ENCODE peak calls at places on chromosomes 6 and 20, in seven cellular contexts. P is GM23338, Q is endothelial cell of umbilical vein, C is left ventricle myocardium inferior, H is adrenal gland, K is mammary epithelial cell, A is upper lobe of left lung. S is an unnamed sample.

GRCh38 chr6:40996591-40997247 is 42.3 kb downstream of the UNC5CL start:
- DNase-seq in P (peak; percentile 45), K (no peak), Q (peak; percentile 86), C (no peak), A (peak; percentile 33), H (peak; percentile 8), S (peak; percentile 79)

GRCh38 chr6:39952170-39952569 is 17.9 kb upstream of the MOCS1 start:
- DNase-seq in Q (no peak), H (no peak), P (no peak), A (no peak), C (no peak), K (no peak), S (no peak)

GRCh38 chr6:157428418-157429202 is 47.6 kb downstream of the ZDHHC14 start:
- DNase-seq in K (peak; percentile 91), H (peak; percentile 47), Q (no peak), P (peak; percentile 34), A (no peak), C (no peak), S (no peak)

GRCh38 chr20:51804754-51805153 is 2.4 kb upstream of the SALL4 start:
- DNase-seq in A (no peak), P (no peak), H (no peak), Q (no peak), K (no peak), C (no peak), S (no peak)

GRCh38 chr20:59805266-59805665 is 128.2 kb downstream of the SYCP2 start:
- DNase-seq in Q (no peak), H (no peak), A (no peak), C (no peak), P (no peak), K (no peak), S (no peak)

GRCh38 chr6:139173172-139173571 is 38.3 kb downstream of the HECA start:
- DNase-seq in K (no peak), P (no peak), H (no peak), C (no peak), Q (no peak), A (no peak), S (no peak)

GRCh38 chr20:3686867-3687321 is 5.1 kb upstream of the ADAM33 start:
- DNase-seq in H (peak; percentile 90), P (no peak), Q (no peak), C (peak; percentile 83), K (peak; percentile 51), A (peak; percentile 34), S (peak; percentile 37)

GRCh38 chr20:63224272-63225081 is 8.5 kb upstream of the YTHDF1 start:
- DNase-seq in K (peak; percentile 44), C (peak; percentile 60), A (peak; percentile 45), Q (no peak), P (no peak), H (peak; percentile 70), S (no peak)

GRCh38 chr6:45613678-45614077 is 235.9 kb upstream of the SUPT3H start:
- DNase-seq in H (peak; percentile 60), Q (no peak), K (peak; percentile 96), A (no peak), C (peak; percentile 19), P (no peak), S (no peak)

GRCh38 chr6:53701333-53702073 is 35.9 kb upstream of the KLHL31 start:
- DNase-seq in H (no peak), P (no peak), C (no peak), Q (no peak), A (no peak), K (peak; percentile 10), S (no peak)

GRCh38 chr6:54646069-54646468 is 200.5 kb upstream of the FAM83B start:
- DNase-seq in C (no peak), K (no peak), P (no peak), H (no peak), Q (no peak), A (no peak), S (no peak)

GRCh38 chr6:14721103-14721758 is 524.6 kb upstream of the JARID2 start:
- DNase-seq in P (no peak), Q (no peak), A (peak; percentile 71), H (peak; percentile 47), K (no peak), C (no peak), S (no peak)

GRCh38 chr6:90403489-90404381 is 107.1 kb upstream of the BACH2 start:
- DNase-seq in C (peak; percentile 43), H (peak; percentile 62), A (no peak), Q (no peak), P (peak; percentile 67), K (peak; percentile 67), S (no peak)

GRCh38 chr20:8722277-8722928 is 346.5 kb upstream of the PLCB4 start:
- DNase-seq in Q (peak; percentile 83), A (no peak), P (peak; percentile 80), C (no peak), K (peak; percentile 42), H (peak; percentile 58), S (no peak)

GRCh38 chr6:109787312-109787711 is 96.2 kb downstream of the FIG4 start:
- DNase-seq in P (no peak), Q (no peak), A (no peak), H (no peak), K (no peak), C (no peak), S (no peak)

GRCh38 chr6:109782401-109783046 is 91.4 kb downstream of the FIG4 start:
- DNase-seq in K (no peak), Q (no peak), P (no peak), C (no peak), A (no peak), H (no peak), S (no peak)

GRCh38 chr6:109781001-109781400 is 89.9 kb downstream of the FIG4 start:
- DNase-seq in Q (no peak), K (no peak), H (no peak), C (no peak), P (no peak), A (no peak), S (no peak)

GRCh38 chr6:109788687-109789086 is 97.6 kb downstream of the FIG4 start:
- DNase-seq in H (peak; percentile 66), C (no peak), K (no peak), A (no peak), Q (no peak), P (no peak), S (no peak)

DNA sequence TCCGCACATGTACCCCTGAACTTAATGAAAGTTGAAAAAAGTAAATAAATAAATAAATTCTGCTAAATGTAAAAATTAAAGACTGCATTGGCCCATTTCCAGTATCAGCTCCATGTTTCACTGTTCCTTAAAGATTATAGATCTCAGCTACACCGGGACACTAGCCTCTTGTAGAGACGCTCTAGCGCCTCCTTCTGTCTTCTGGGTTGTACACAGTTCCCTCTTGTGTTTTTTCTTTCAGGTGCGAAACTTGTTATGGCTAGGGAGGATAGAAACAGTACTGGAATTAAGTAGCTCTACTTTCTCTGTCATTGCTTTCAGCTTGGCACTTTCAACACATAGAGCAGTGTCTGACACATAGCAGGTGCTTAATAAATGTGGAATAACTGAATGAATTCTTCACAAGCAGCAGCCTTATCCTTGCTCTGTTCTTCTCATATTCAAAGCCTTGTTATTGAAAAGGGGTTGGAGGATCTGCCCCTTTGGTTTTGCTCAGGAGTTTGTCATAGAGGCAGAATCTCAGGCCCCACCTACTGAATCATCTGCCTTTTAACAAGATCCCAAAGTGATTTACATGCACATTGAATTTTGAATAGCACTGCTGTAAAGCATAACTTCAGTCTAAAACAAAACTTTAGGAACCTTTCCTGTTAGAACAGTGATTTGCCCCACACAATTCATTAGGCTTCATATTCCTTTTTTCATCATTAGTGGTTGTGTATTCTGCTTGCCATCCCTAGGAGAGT is 92.3 kb downstream of the FIG4 start:
- DNase-seq in K (no peak), Q (no peak), H (peak; percentile 34), C (no peak), P (peak; percentile 90), A (no peak), S (no peak)
- TF ChIP-seq CTCF in K (peak; percentile 11), Q (peak; percentile 12), H (no peak), C (peak; percentile 49), P (peak; percentile 85), A (peak; percentile 30), S (no peak)

GRCh38 chr6:32194825-32195651 is 2.6 kb upstream of the GPSM3 start:
- DNase-seq in A (no peak), P (peak; percentile 58), C (no peak), H (peak; percentile 64), K (peak; percentile 42), Q (peak; percentile 67), S (no peak)
- H3K4me3 ChIP-seq in A (peak overlapping the region; percentile 63), P (peak overlapping the region; percentile 49), C (peak overlapping the region; percentile 74), H (peak overlapping the region; percentile 51), K (peak overlapping the region; percentile 73), Q (no peak overlapping the region), S (no peak overlapping the region)

GRCh38 chr20:38337561-38338140 is 8.6 kb upstream of the LBP start:
- DNase-seq in K (peak; percentile 14), Q (no peak), A (peak; percentile 33), P (peak; percentile 96), C (no peak), H (no peak), S (no peak)
- TF ChIP-seq CTCF in K (peak; percentile 59), Q (peak; percentile 32), A (peak; percentile 44), P (peak; percentile 100), C (peak; percentile 44), H (peak; percentile 8), S (no peak)

GRCh38 chr20:5727018-5727515 is 23.1 kb upstream of the SHLD1 start:
- DNase-seq in K (no peak), A (no peak), P (no peak), Q (no peak), C (no peak), H (no peak), S (no peak)

GRCh38 chr20:5734559-5735137 is 15.6 kb upstream of the SHLD1 start:
- DNase-seq in H (no peak), K (peak; percentile 8), P (no peak), A (no peak), C (no peak), Q (peak; percentile 24), S (no peak)

GRCh38 chr20:5731753-5732366 is 18.3 kb upstream of the SHLD1 start:
- DNase-seq in A (no peak), P (no peak), H (no peak), C (no peak), K (peak; percentile 28), Q (no peak), S (no peak)

GRCh38 chr20:5730131-5730530 is 20.1 kb upstream of the SHLD1 start:
- DNase-seq in C (no peak), Q (no peak), A (no peak), P (no peak), K (no peak), H (no peak), S (no peak)

DNA sequence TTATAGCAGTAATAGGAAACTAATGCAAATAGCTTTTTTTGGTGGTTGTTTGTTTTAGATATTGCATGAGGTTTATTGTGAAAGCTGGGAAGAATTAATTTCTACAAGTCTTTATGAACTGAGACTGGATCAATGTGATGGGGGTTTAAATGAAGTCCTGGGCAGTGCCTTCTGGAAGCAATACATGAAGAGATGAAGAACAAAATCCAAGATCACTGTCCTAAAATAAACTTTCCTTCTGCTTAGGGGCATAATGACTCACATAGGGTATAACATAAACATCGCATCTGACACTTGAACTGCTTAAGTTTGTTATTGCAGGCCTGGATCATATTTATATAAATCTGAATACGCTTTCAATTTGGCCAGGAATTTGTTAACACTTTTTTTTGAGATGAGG is 20.9 kb upstream of the SHLD1 start:
- DNase-seq in H (no peak), P (no peak), Q (peak; percentile 50), A (no peak), C (no peak), K (no peak), S (no peak)
- H3K4me3 ChIP-seq in H (no peak overlapping the region), P (no peak overlapping the region), Q (no peak overlapping the region), A (no peak overlapping the region), C (no peak overlapping the region), K (no peak overlapping the region), S (no peak overlapping the region)

S was measured in pancreas.